ENCODE peak calls at places on chromosomes 12 and 14, in seven cellular contexts. One of them, this sample, is unnamed.

GRCh38 chr14:23512156-23512555 is 39.4 kb downstream of the ZFHX2 start:
- DNase-seq in PC-3: no peak
- DNase-seq in NCI-H446 treated with DMSO at 0.1 percent for 48 hours: peak
- DNase-seq in AG20443: no peak
- DNase-seq in kidney glomerular epithelial cell: no peak
- DNase-seq in stimulated activated CD8-positive, alpha-beta memory T cell treated with anti-CD3 and anti-CD28 coated beads, Interleukin-12 subunit alpha, Interleukin-12 subunit beta, amount 100 ng/mL, for 4 hours: no peak
- DNase-seq in WTC11: no peak
- DNase-seq in this sample: peak

GRCh38 chr14:82045339-82045738 is 511.7 kb upstream of the SEL1L start:
- DNase-seq in AG20443: no peak
- DNase-seq in kidney glomerular epithelial cell: no peak
- DNase-seq in PC-3: no peak
- DNase-seq in NCI-H446 treated with DMSO at 0.1 percent for 48 hours: no peak
- DNase-seq in WTC11: no peak
- DNase-seq in stimulated activated CD8-positive, alpha-beta memory T cell treated with anti-CD3 and anti-CD28 coated beads, Interleukin-12 subunit alpha, Interleukin-12 subunit beta, amount 100 ng/mL, for 4 hours: no peak
- DNase-seq in this sample: no peak

GRCh38 chr12:51636581-51636980 is 45.5 kb downstream of the SCN8A start:
- DNase-seq in WTC11: no peak
- DNase-seq in stimulated activated CD8-positive, alpha-beta memory T cell treated with anti-CD3 and anti-CD28 coated beads, Interleukin-12 subunit alpha, Interleukin-12 subunit beta, amount 100 ng/mL, for 4 hours: no peak
- DNase-seq in AG20443: peak
- DNase-seq in kidney glomerular epithelial cell: no peak
- DNase-seq in NCI-H446 treated with DMSO at 0.1 percent for 48 hours: no peak
- DNase-seq in PC-3: peak
- DNase-seq in this sample: no peak

GRCh38 chr14:104929268-104930230 is 4.9 kb downstream of the PLD4 start:
- DNase-seq in NCI-H446 treated with DMSO at 0.1 percent for 48 hours: no peak
- DNase-seq in stimulated activated CD8-positive, alpha-beta memory T cell treated with anti-CD3 and anti-CD28 coated beads, Interleukin-12 subunit alpha, Interleukin-12 subunit beta, amount 100 ng/mL, for 4 hours: no peak
- DNase-seq in kidney glomerular epithelial cell: no peak
- DNase-seq in AG20443: no peak
- DNase-seq in WTC11: peak
- DNase-seq in PC-3: no peak
- DNase-seq in this sample: no peak

GRCh38 chr14:81200041-81200440 is 20.7 kb downstream of the GTF2A1 start:
- DNase-seq in stimulated activated CD8-positive, alpha-beta memory T cell treated with anti-CD3 and anti-CD28 coated beads, Interleukin-12 subunit alpha, Interleukin-12 subunit beta, amount 100 ng/mL, for 4 hours: no peak
- DNase-seq in kidney glomerular epithelial cell: no peak
- DNase-seq in NCI-H446 treated with DMSO at 0.1 percent for 48 hours: no peak
- DNase-seq in AG20443: no peak
- DNase-seq in WTC11: no peak
- DNase-seq in PC-3: no peak
- DNase-seq in this sample: no peak

GRCh38 chr14:34174973-34175372 is 224.1 kb upstream of the EGLN3 start:
- DNase-seq in AG20443: no peak
- DNase-seq in kidney glomerular epithelial cell: no peak
- DNase-seq in stimulated activated CD8-positive, alpha-beta memory T cell treated with anti-CD3 and anti-CD28 coated beads, Interleukin-12 subunit alpha, Interleukin-12 subunit beta, amount 100 ng/mL, for 4 hours: no peak
- DNase-seq in WTC11: no peak
- DNase-seq in PC-3: no peak
- DNase-seq in NCI-H446 treated with DMSO at 0.1 percent for 48 hours: no peak
- DNase-seq in this sample: no peak

GRCh38 chr12:20507711-20508110 is 139.4 kb downstream of the PDE3A start:
- DNase-seq in NCI-H446 treated with DMSO at 0.1 percent for 48 hours: no peak
- DNase-seq in AG20443: no peak
- DNase-seq in kidney glomerular epithelial cell: no peak
- DNase-seq in stimulated activated CD8-positive, alpha-beta memory T cell treated with anti-CD3 and anti-CD28 coated beads, Interleukin-12 subunit alpha, Interleukin-12 subunit beta, amount 100 ng/mL, for 4 hours: no peak
- DNase-seq in PC-3: no peak
- DNase-seq in WTC11: no peak
- DNase-seq in this sample: no peak

GRCh38 chr14:99524804-99525698 is 43.8 kb downstream of the CCNK start:
- DNase-seq in PC-3: peak
- DNase-seq in AG20443: peak
- DNase-seq in kidney glomerular epithelial cell: peak
- DNase-seq in NCI-H446 treated with DMSO at 0.1 percent for 48 hours: no peak
- DNase-seq in WTC11: no peak
- DNase-seq in stimulated activated CD8-positive, alpha-beta memory T cell treated with anti-CD3 and anti-CD28 coated beads, Interleukin-12 subunit alpha, Interleukin-12 subunit beta, amount 100 ng/mL, for 4 hours: no peak
- DNase-seq in this sample: no peak

GRCh38 chr14:37508500-37508899 is 86.5 kb downstream of the FOXA1 start:
- DNase-seq in AG20443: no peak
- DNase-seq in WTC11: no peak
- DNase-seq in kidney glomerular epithelial cell: no peak
- DNase-seq in NCI-H446 treated with DMSO at 0.1 percent for 48 hours: no peak
- DNase-seq in PC-3: no peak
- DNase-seq in stimulated activated CD8-positive, alpha-beta memory T cell treated with anti-CD3 and anti-CD28 coated beads, Interleukin-12 subunit alpha, Interleukin-12 subunit beta, amount 100 ng/mL, for 4 hours: no peak
- DNase-seq in this sample: no peak

GRCh38 chr12:90854136-90854689 is 100.8 kb downstream of the CCER1 start:
- DNase-seq in NCI-H446 treated with DMSO at 0.1 percent for 48 hours: peak
- DNase-seq in PC-3: peak
- DNase-seq in WTC11: no peak
- DNase-seq in stimulated activated CD8-positive, alpha-beta memory T cell treated with anti-CD3 and anti-CD28 coated beads, Interleukin-12 subunit alpha, Interleukin-12 subunit beta, amount 100 ng/mL, for 4 hours: no peak
- DNase-seq in AG20443: peak
- DNase-seq in kidney glomerular epithelial cell: no peak
- DNase-seq in this sample: peak

GRCh38 chr14:84228702-84229101 is 1301.2 kb upstream of the FLRT2 start:
- DNase-seq in AG20443: no peak
- DNase-seq in PC-3: peak
- DNase-seq in kidney glomerular epithelial cell: no peak
- DNase-seq in NCI-H446 treated with DMSO at 0.1 percent for 48 hours: no peak
- DNase-seq in WTC11: no peak
- DNase-seq in stimulated activated CD8-positive, alpha-beta memory T cell treated with anti-CD3 and anti-CD28 coated beads, Interleukin-12 subunit alpha, Interleukin-12 subunit beta, amount 100 ng/mL, for 4 hours: no peak
- DNase-seq in this sample: no peak

GRCh38 chr14:62889354-62889753 is 155.9 kb downstream of the KCNH5 start:
- DNase-seq in AG20443: no peak
- DNase-seq in kidney glomerular epithelial cell: no peak
- DNase-seq in NCI-H446 treated with DMSO at 0.1 percent for 48 hours: no peak
- DNase-seq in PC-3: no peak
- DNase-seq in stimulated activated CD8-positive, alpha-beta memory T cell treated with anti-CD3 and anti-CD28 coated beads, Interleukin-12 subunit alpha, Interleukin-12 subunit beta, amount 100 ng/mL, for 4 hours: no peak
- DNase-seq in WTC11: no peak
- DNase-seq in this sample: no peak

GRCh38 chr14:75120546-75121291 is 6.1 kb downstream of the NEK9 start:
- DNase-seq in stimulated activated CD8-positive, alpha-beta memory T cell treated with anti-CD3 and anti-CD28 coated beads, Interleukin-12 subunit alpha, Interleukin-12 subunit beta, amount 100 ng/mL, for 4 hours: no peak
- DNase-seq in PC-3: peak
- DNase-seq in kidney glomerular epithelial cell: no peak
- DNase-seq in WTC11: no peak
- DNase-seq in NCI-H446 treated with DMSO at 0.1 percent for 48 hours: no peak
- DNase-seq in AG20443: no peak
- DNase-seq in this sample: no peak

GRCh38 chr12:22626429-22626828 is 1.5 kb downstream of the ETNK1 start:
- DNase-seq in NCI-H446 treated with DMSO at 0.1 percent for 48 hours: no peak
- DNase-seq in PC-3: peak
- DNase-seq in kidney glomerular epithelial cell: no peak
- DNase-seq in WTC11: no peak
- DNase-seq in AG20443: peak
- DNase-seq in stimulated activated CD8-positive, alpha-beta memory T cell treated with anti-CD3 and anti-CD28 coated beads, Interleukin-12 subunit alpha, Interleukin-12 subunit beta, amount 100 ng/mL, for 4 hours: no peak
- DNase-seq in this sample: peak

GRCh38 chr12:15701212-15701611 is 88.0 kb downstream of the EPS8 start:
- DNase-seq in WTC11: no peak
- DNase-seq in kidney glomerular epithelial cell: peak
- DNase-seq in PC-3: peak
- DNase-seq in stimulated activated CD8-positive, alpha-beta memory T cell treated with anti-CD3 and anti-CD28 coated beads, Interleukin-12 subunit alpha, Interleukin-12 subunit beta, amount 100 ng/mL, for 4 hours: no peak
- DNase-seq in AG20443: no peak
- DNase-seq in NCI-H446 treated with DMSO at 0.1 percent for 48 hours: no peak
- DNase-seq in this sample: no peak

GRCh38 chr12:116687888-116688287 is 50.0 kb downstream of the SPRING1 start:
- DNase-seq in stimulated activated CD8-positive, alpha-beta memory T cell treated with anti-CD3 and anti-CD28 coated beads, Interleukin-12 subunit alpha, Interleukin-12 subunit beta, amount 100 ng/mL, for 4 hours: no peak
- DNase-seq in NCI-H446 treated with DMSO at 0.1 percent for 48 hours: no peak
- DNase-seq in PC-3: peak
- DNase-seq in WTC11: peak
- DNase-seq in kidney glomerular epithelial cell: no peak
- DNase-seq in AG20443: no peak
- DNase-seq in this sample: no peak

GRCh38 chr12:97805086-97805485 is 342.5 kb downstream of the RMST start:
- DNase-seq in AG20443: no peak
- DNase-seq in kidney glomerular epithelial cell: no peak
- DNase-seq in PC-3: no peak
- DNase-seq in stimulated activated CD8-positive, alpha-beta memory T cell treated with anti-CD3 and anti-CD28 coated beads, Interleukin-12 subunit alpha, Interleukin-12 subunit beta, amount 100 ng/mL, for 4 hours: no peak
- DNase-seq in NCI-H446 treated with DMSO at 0.1 percent for 48 hours: no peak
- DNase-seq in WTC11: no peak
- DNase-seq in this sample: no peak

GRCh38 chr12:65827827-65828231 is 3.5 kb downstream of the HMGA2 start:
- DNase-seq in NCI-H446 treated with DMSO at 0.1 percent for 48 hours: no peak
- DNase-seq in PC-3: peak
- DNase-seq in AG20443: no peak
- DNase-seq in WTC11: no peak
- DNase-seq in stimulated activated CD8-positive, alpha-beta memory T cell treated with anti-CD3 and anti-CD28 coated beads, Interleukin-12 subunit alpha, Interleukin-12 subunit beta, amount 100 ng/mL, for 4 hours: no peak
- DNase-seq in kidney glomerular epithelial cell: peak
- DNase-seq in this sample: no peak

GRCh38 chr14:81435578-81436295 is 35.6 kb upstream of the STON2 start:
- DNase-seq in AG20443: peak
- DNase-seq in kidney glomerular epithelial cell: peak
- DNase-seq in NCI-H446 treated with DMSO at 0.1 percent for 48 hours: peak
- DNase-seq in stimulated activated CD8-positive, alpha-beta memory T cell treated with anti-CD3 and anti-CD28 coated beads, Interleukin-12 subunit alpha, Interleukin-12 subunit beta, amount 100 ng/mL, for 4 hours: peak
- DNase-seq in WTC11: peak
- DNase-seq in PC-3: peak
- DNase-seq in this sample: peak

GRCh38 chr14:76955575-76956252 is 72.8 kb downstream of the IRF2BPL start:
- DNase-seq in PC-3: peak
- DNase-seq in kidney glomerular epithelial cell: peak
- DNase-seq in WTC11: no peak
- DNase-seq in AG20443: peak
- DNase-seq in stimulated activated CD8-positive, alpha-beta memory T cell treated with anti-CD3 and anti-CD28 coated beads, Interleukin-12 subunit alpha, Interleukin-12 subunit beta, amount 100 ng/mL, for 4 hours: peak
- DNase-seq in NCI-H446 treated with DMSO at 0.1 percent for 48 hours: no peak
- DNase-seq in this sample: no peak

GRCh38 chr12:103085541-103085940 is 128.1 kb downstream of the ASCL1 start:
- DNase-seq in AG20443: no peak
- DNase-seq in PC-3: no peak
- DNase-seq in WTC11: no peak
- DNase-seq in NCI-H446 treated with DMSO at 0.1 percent for 48 hours: no peak
- DNase-seq in stimulated activated CD8-positive, alpha-beta memory T cell treated with anti-CD3 and anti-CD28 coated beads, Interleukin-12 subunit alpha, Interleukin-12 subunit beta, amount 100 ng/mL, for 4 hours: no peak
- DNase-seq in kidney glomerular epithelial cell: no peak
- DNase-seq in this sample: no peak

GRCh38 chr12:54294152-54294913 is 6.5 kb downstream of the NFE2 start:
- DNase-seq in stimulated activated CD8-positive, alpha-beta memory T cell treated with anti-CD3 and anti-CD28 coated beads, Interleukin-12 subunit alpha, Interleukin-12 subunit beta, amount 100 ng/mL, for 4 hours: no peak
- DNase-seq in AG20443: peak
- DNase-seq in PC-3: peak
- DNase-seq in WTC11: peak
- DNase-seq in kidney glomerular epithelial cell: no peak
- DNase-seq in NCI-H446 treated with DMSO at 0.1 percent for 48 hours: no peak
- DNase-seq in this sample: peak

GRCh38 chr12:57740656-57741412 is 2.3 kb upstream of the AGAP2 start:
- DNase-seq in NCI-H446 treated with DMSO at 0.1 percent for 48 hours: no peak
- DNase-seq in kidney glomerular epithelial cell: no peak
- DNase-seq in WTC11: no peak
- DNase-seq in AG20443: no peak
- DNase-seq in PC-3: no peak
- DNase-seq in stimulated activated CD8-positive, alpha-beta memory T cell treated with anti-CD3 and anti-CD28 coated beads, Interleukin-12 subunit alpha, Interleukin-12 subunit beta, amount 100 ng/mL, for 4 hours: peak
- DNase-seq in this sample: no peak

GRCh38 chr14:49853572-49854375 is 1.2 kb upstream of the NEMF start:
- DNase-seq in stimulated activated CD8-positive, alpha-beta memory T cell treated with anti-CD3 and anti-CD28 coated beads, Interleukin-12 subunit alpha, Interleukin-12 subunit beta, amount 100 ng/mL, for 4 hours: peak
- DNase-seq in WTC11: peak
- DNase-seq in kidney glomerular epithelial cell: peak
- DNase-seq in NCI-H446 treated with DMSO at 0.1 percent for 48 hours: peak
- DNase-seq in AG20443: peak
- DNase-seq in PC-3: peak
- DNase-seq in this sample: peak

GRCh38 chr14:91352101-91352500 is 65.5 kb downstream of the CCDC88C start:
- DNase-seq in WTC11: no peak
- DNase-seq in stimulated activated CD8-positive, alpha-beta memory T cell treated with anti-CD3 and anti-CD28 coated beads, Interleukin-12 subunit alpha, Interleukin-12 subunit beta, amount 100 ng/mL, for 4 hours: no peak
- DNase-seq in AG20443: peak
- DNase-seq in kidney glomerular epithelial cell: peak
- DNase-seq in NCI-H446 treated with DMSO at 0.1 percent for 48 hours: no peak
- DNase-seq in PC-3: no peak
- DNase-seq in this sample: no peak

GRCh38 chr12:546920-547845 is 87.4 kb downstream of the B4GALNT3 start:
- DNase-seq in AG20443: peak
- DNase-seq in WTC11: peak
- DNase-seq in PC-3: peak
- DNase-seq in kidney glomerular epithelial cell: peak
- DNase-seq in stimulated activated CD8-positive, alpha-beta memory T cell treated with anti-CD3 and anti-CD28 coated beads, Interleukin-12 subunit alpha, Interleukin-12 subunit beta, amount 100 ng/mL, for 4 hours: peak
- DNase-seq in NCI-H446 treated with DMSO at 0.1 percent for 48 hours: peak
- DNase-seq in this sample: peak

GRCh38 chr12:65565601-65566560 is 258.4 kb upstream of the HMGA2 start:
- DNase-seq in kidney glomerular epithelial cell: peak
- DNase-seq in WTC11: no peak
- DNase-seq in AG20443: peak
- DNase-seq in PC-3: peak
- DNase-seq in NCI-H446 treated with DMSO at 0.1 percent for 48 hours: no peak
- DNase-seq in stimulated activated CD8-positive, alpha-beta memory T cell treated with anti-CD3 and anti-CD28 coated beads, Interleukin-12 subunit alpha, Interleukin-12 subunit beta, amount 100 ng/mL, for 4 hours: no peak
- DNase-seq in this sample: no peak

GRCh38 chr12:27578689-27579372 is 54.8 kb downstream of the PPFIBP1 start:
- DNase-seq in NCI-H446 treated with DMSO at 0.1 percent for 48 hours: no peak
- DNase-seq in AG20443: no peak
- DNase-seq in kidney glomerular epithelial cell: no peak
- DNase-seq in WTC11: no peak
- DNase-seq in PC-3: no peak
- DNase-seq in stimulated activated CD8-positive, alpha-beta memory T cell treated with anti-CD3 and anti-CD28 coated beads, Interleukin-12 subunit alpha, Interleukin-12 subunit beta, amount 100 ng/mL, for 4 hours: no peak
- DNase-seq in this sample: no peak

GRCh38 chr12:112788205-112788604 is 3.3 kb upstream of the RPH3A start:
- DNase-seq in WTC11: peak
- DNase-seq in kidney glomerular epithelial cell: no peak
- DNase-seq in AG20443: no peak
- DNase-seq in stimulated activated CD8-positive, alpha-beta memory T cell treated with anti-CD3 and anti-CD28 coated beads, Interleukin-12 subunit alpha, Interleukin-12 subunit beta, amount 100 ng/mL, for 4 hours: no peak
- DNase-seq in PC-3: no peak
- DNase-seq in NCI-H446 treated with DMSO at 0.1 percent for 48 hours: no peak
- DNase-seq in this sample: no peak

GRCh38 chr14:35403085-35403396 is 1.5 kb downstream of the NFKBIA start:
- DNase-seq in NCI-H446 treated with DMSO at 0.1 percent for 48 hours: no peak
- DNase-seq in kidney glomerular epithelial cell: peak
- DNase-seq in PC-3: peak
- DNase-seq in stimulated activated CD8-positive, alpha-beta memory T cell treated with anti-CD3 and anti-CD28 coated beads, Interleukin-12 subunit alpha, Interleukin-12 subunit beta, amount 100 ng/mL, for 4 hours: no peak
- DNase-seq in WTC11: no peak
- DNase-seq in AG20443: no peak
- DNase-seq in this sample: no peak

GRCh38 chr14:68611611-68612010 is 181.3 kb downstream of the ZFP36L1 start:
- DNase-seq in stimulated activated CD8-positive, alpha-beta memory T cell treated with anti-CD3 and anti-CD28 coated beads, Interleukin-12 subunit alpha, Interleukin-12 subunit beta, amount 100 ng/mL, for 4 hours: no peak
- DNase-seq in AG20443: no peak
- DNase-seq in kidney glomerular epithelial cell: no peak
- DNase-seq in NCI-H446 treated with DMSO at 0.1 percent for 48 hours: no peak
- DNase-seq in PC-3: no peak
- DNase-seq in WTC11: no peak
- DNase-seq in this sample: no peak

GRCh38 chr14:100406505-100407131 is 83.5 kb downstream of the SLC25A47 start:
- DNase-seq in WTC11: no peak
- DNase-seq in AG20443: peak
- DNase-seq in NCI-H446 treated with DMSO at 0.1 percent for 48 hours: no peak
- DNase-seq in PC-3: peak
- DNase-seq in kidney glomerular epithelial cell: no peak
- DNase-seq in stimulated activated CD8-positive, alpha-beta memory T cell treated with anti-CD3 and anti-CD28 coated beads, Interleukin-12 subunit alpha, Interleukin-12 subunit beta, amount 100 ng/mL, for 4 hours: peak
- DNase-seq in this sample: no peak

GRCh38 chr14:22386924-22387775 is 201.9 kb downstream of the DAD1 start:
- DNase-seq in PC-3: peak
- DNase-seq in NCI-H446 treated with DMSO at 0.1 percent for 48 hours: peak
- DNase-seq in stimulated activated CD8-positive, alpha-beta memory T cell treated with anti-CD3 and anti-CD28 coated beads, Interleukin-12 subunit alpha, Interleukin-12 subunit beta, amount 100 ng/mL, for 4 hours: no peak
- DNase-seq in AG20443: peak
- DNase-seq in kidney glomerular epithelial cell: peak
- DNase-seq in WTC11: peak
- DNase-seq in this sample: peak

GRCh38 chr12:3622732-3623690 is 129.9 kb downstream of the CRACR2A start:
- DNase-seq in stimulated activated CD8-positive, alpha-beta memory T cell treated with anti-CD3 and anti-CD28 coated beads, Interleukin-12 subunit alpha, Interleukin-12 subunit beta, amount 100 ng/mL, for 4 hours: no peak
- DNase-seq in kidney glomerular epithelial cell: no peak
- DNase-seq in AG20443: no peak
- DNase-seq in PC-3: no peak
- DNase-seq in NCI-H446 treated with DMSO at 0.1 percent for 48 hours: no peak
- DNase-seq in WTC11: no peak
- DNase-seq in this sample: no peak

GRCh38 chr12:112577473-112578334 is 159.0 kb downstream of the PTPN11 start:
- DNase-seq in AG20443: no peak
- DNase-seq in kidney glomerular epithelial cell: no peak
- DNase-seq in WTC11: peak
- DNase-seq in stimulated activated CD8-positive, alpha-beta memory T cell treated with anti-CD3 and anti-CD28 coated beads, Interleukin-12 subunit alpha, Interleukin-12 subunit beta, amount 100 ng/mL, for 4 hours: no peak
- DNase-seq in PC-3: no peak
- DNase-seq in NCI-H446 treated with DMSO at 0.1 percent for 48 hours: no peak
- DNase-seq in this sample: no peak

GRCh38 chr14:36162267-36162666 is 14.3 kb downstream of the PTCSC3 start:
- DNase-seq in NCI-H446 treated with DMSO at 0.1 percent for 48 hours: no peak
- DNase-seq in WTC11: no peak
- DNase-seq in AG20443: no peak
- DNase-seq in stimulated activated CD8-positive, alpha-beta memory T cell treated with anti-CD3 and anti-CD28 coated beads, Interleukin-12 subunit alpha, Interleukin-12 subunit beta, amount 100 ng/mL, for 4 hours: no peak
- DNase-seq in PC-3: no peak
- DNase-seq in kidney glomerular epithelial cell: no peak
- DNase-seq in this sample: no peak

GRCh38 chr14:104139460-104140212 is 1.2 kb downstream of the KIF26A start:
- DNase-seq in WTC11: peak
- DNase-seq in PC-3: no peak
- DNase-seq in stimulated activated CD8-positive, alpha-beta memory T cell treated with anti-CD3 and anti-CD28 coated beads, Interleukin-12 subunit alpha, Interleukin-12 subunit beta, amount 100 ng/mL, for 4 hours: no peak
- DNase-seq in NCI-H446 treated with DMSO at 0.1 percent for 48 hours: no peak
- DNase-seq in kidney glomerular epithelial cell: no peak
- DNase-seq in AG20443: no peak
- DNase-seq in this sample: no peak

GRCh38 chr12:11228268-11228879 is 41.1 kb downstream of the PRB3 start:
- DNase-seq in WTC11: peak
- DNase-seq in kidney glomerular epithelial cell: peak
- DNase-seq in PC-3: peak
- DNase-seq in NCI-H446 treated with DMSO at 0.1 percent for 48 hours: no peak
- DNase-seq in stimulated activated CD8-positive, alpha-beta memory T cell treated with anti-CD3 and anti-CD28 coated beads, Interleukin-12 subunit alpha, Interleukin-12 subunit beta, amount 100 ng/mL, for 4 hours: no peak
- DNase-seq in AG20443: peak
- DNase-seq in this sample: peak

This sample was measured in globus pallidus.